ENCODE peak calls at places on chromosome 22, in five cellular contexts. I is CD4-positive, alpha-beta T cell; Z is Caco-2; H is stomach; G is aorta. O is an unnamed sample. For H3K9me3, the result is how much of the 10 kb centered on the place peaks cover.

GRCh38 chr22:25161017-25161915 is 38.4 kb upstream of the CRYBB3 start:
- DNase-seq in H (no peak), Z (no peak), G (no peak), I (no peak), O (no peak)

GRCh38 chr22:24706732-24707476 is 67.6 kb downstream of the PIWIL3 start:
- DNase-seq in Z (no peak), I (no peak), H (no peak), G (no peak), O (no peak)

GRCh38 chr22:31206896-31207687 is 5.0 kb upstream of the LIMK2 start:
- DNase-seq in I (no peak), G (no peak), H (peak), Z (peak), O (no peak)

GRCh38 chr22:42691440-42691839 is 29.2 kb downstream of the A4GALT start:
- DNase-seq in I (no peak), Z (no peak), H (no peak), G (no peak), O (no peak)

GRCh38 chr22:41983516-41983915 is 14.3 kb downstream of the SEPTIN3 start:
- DNase-seq in H (no peak), I (no peak), G (no peak), Z (no peak), O (no peak)

GRCh38 chr22:39800790-39801540 is 92.6 kb downstream of the ENTHD1 start:
- DNase-seq in I (no peak), G (no peak), Z (no peak), H (no peak), O (no peak)

GRCh38 chr22:30398685-30399680 is 2.2 kb downstream of the SEC14L2 start:
- DNase-seq in G (no peak), H (no peak), I (no peak), Z (no peak), O (no peak)

GRCh38 chr22:23720855-23721254 is 30.0 kb downstream of the RGL4 start:
- DNase-seq in G (no peak), Z (no peak), I (no peak), H (no peak), O (no peak)

GRCh38 chr22:27460596-27461347 is 340.8 kb downstream of the MN1 start:
- DNase-seq in H (no peak), Z (no peak), G (peak), I (no peak), O (no peak)

GRCh38 chr22:41023299-41023623 is 69.1 kb upstream of the EP300 start:
- DNase-seq in G (no peak), H (no peak), Z (no peak), I (no peak), O (no peak)

GRCh38 chr22:40805699-40806203 is 13.4 kb downstream of the SLC25A17 start:
- DNase-seq in Z (no peak), G (no peak), H (no peak), I (no peak), O (no peak)

GRCh38 chr22:20127318-20127868 is 4.2 kb upstream of the ZDHHC8 start:
- DNase-seq in I (no peak), G (no peak), Z (no peak), H (no peak), O (no peak)

GRCh38 chr22:23889620-23890019 is 4.6 kb upstream of the MIF start:
- DNase-seq in G (no peak), Z (no peak), H (peak), I (no peak), O (no peak)

GRCh38 chr22:32204856-32205722 is at the start of gene RFPL2:
- DNase-seq in G (no peak), Z (peak), H (no peak), I (peak), O (peak)

GRCh38 chr22:23834830-23835772 is 3.7 kb downstream of the DERL3 start:
- DNase-seq in H (peak), I (no peak), G (peak), Z (no peak), O (no peak)

GRCh38 chr22:25753252-25753651 is 11.3 kb downstream of the MYO18B start:
- DNase-seq in I (no peak), Z (no peak), G (no peak), H (no peak), O (no peak)

GRCh38 chr22:33380789-33381530 is 322.8 kb upstream of the SYN3 start:
- DNase-seq in Z (no peak), I (no peak), G (no peak), H (no peak), O (no peak)

GRCh38 chr22:36293606-36294292 is 40.8 kb downstream of the APOL1 start:
- DNase-seq in Z (no peak), G (peak), I (no peak), H (no peak), O (no peak)
- H3K9me3 ChIP-seq in Z (under half), G (under half), I (under half), H (under half), O (under half)

DNA sequence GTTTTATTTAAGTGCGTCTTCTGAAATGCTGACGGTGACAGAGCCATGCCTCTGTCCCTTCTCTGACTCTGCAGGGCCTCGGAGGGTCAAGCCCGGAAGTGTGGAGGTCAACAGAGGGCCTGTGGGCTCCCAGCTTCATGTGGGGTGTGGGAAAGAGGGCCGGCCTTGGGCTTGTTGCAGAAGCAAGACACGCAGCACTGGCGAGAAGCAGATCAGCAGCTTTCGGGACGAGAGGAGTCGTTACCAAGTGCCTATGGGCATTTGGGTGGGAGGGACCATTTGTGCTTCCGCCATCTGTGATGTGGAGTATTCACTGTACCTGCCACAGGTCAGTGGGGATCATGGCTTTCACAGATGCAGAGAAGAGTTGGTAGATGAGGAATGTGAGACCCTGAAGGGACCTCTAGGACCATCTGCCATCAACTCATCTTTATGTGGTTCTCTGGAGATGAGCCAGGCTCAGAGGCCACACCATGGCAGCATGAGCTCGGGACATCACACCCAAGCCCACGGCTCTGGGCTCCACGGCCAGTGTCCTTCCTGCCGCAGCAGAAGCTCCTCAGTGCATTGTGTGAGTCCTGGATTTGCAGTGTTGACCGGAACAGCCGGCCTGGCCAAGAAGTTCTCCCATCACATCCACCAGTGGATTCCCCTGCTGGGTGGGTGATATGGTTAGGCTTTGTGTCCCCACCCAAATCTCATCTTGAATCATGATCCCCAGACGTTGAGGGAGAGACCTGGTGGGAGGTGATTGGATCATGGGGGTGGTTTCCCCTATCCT is 590.7 kb downstream of the TBC1D22A start:
- DNase-seq in H (peak), Z (no peak), I (no peak), G (no peak), O (no peak)
- H3K9me3 ChIP-seq in H (under half), Z (under half), I (under half), G (under half), O (under half)

DNA sequence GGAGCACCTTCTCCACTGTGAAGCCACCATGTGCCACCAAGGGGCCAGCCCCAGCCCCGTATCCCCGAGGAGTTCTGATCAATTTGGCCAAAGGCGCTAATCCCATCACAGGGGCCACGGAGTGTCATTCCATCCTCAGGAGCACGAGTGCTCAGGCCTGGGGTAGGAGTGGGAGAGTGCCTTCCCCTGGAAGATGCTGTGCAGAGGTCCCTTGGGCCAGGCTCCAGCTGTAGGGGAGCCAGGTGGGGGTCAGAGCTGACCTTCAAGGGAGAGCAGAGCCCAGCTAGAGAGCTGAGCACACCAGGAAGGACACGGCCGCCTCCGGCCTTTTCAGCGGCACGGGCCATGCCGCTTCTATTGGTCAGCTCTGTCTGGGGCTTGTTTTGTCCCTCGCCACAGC is 1459.9 kb downstream of the BRD1 start:
- DNase-seq in I (no peak), Z (no peak), H (no peak), G (no peak), O (no peak)
- H3K9me3 ChIP-seq in I (under half), Z (under half), H (under half), G (under half), O (under half)

DNA sequence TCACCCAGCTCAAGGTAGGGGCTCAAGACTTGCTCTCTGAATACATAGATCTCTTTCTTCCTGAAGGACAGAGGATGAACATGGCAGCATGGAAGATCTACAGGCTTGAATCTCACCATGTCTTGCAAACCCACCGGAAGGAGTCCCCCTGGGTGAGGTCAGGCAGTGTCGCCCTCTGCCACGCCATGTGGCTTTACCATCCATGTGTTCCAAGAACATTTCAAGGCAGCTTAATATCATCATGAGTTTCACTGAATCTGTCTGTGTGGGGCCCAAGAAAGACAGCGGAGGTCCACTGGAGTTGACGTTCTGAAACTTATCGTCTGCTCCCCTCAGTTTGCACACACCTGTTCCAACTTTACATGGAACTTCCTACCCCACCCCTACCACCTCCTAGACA is 1202.6 kb downstream of the TBC1D22A start:
- DNase-seq in Z (no peak), I (no peak), G (no peak), H (no peak), O (no peak)
- H3K9me3 ChIP-seq in Z (under half), I (under half), G (under half), H (under half), O (under half)

GRCh38 chr22:49887716-49888115 is 30.5 kb downstream of the ALG12 start:
- DNase-seq in I (no peak), H (no peak), G (no peak), Z (no peak), O (no peak)

GRCh38 chr22:49885281-49885680 is 31.6 kb downstream of the ZBED4 start:
- DNase-seq in I (no peak), H (no peak), G (no peak), Z (no peak), O (no peak)

GRCh38 chr22:49887074-49887471 is 31.2 kb downstream of the ALG12 start:
- DNase-seq in G (no peak), H (no peak), I (no peak), Z (no peak), O (no peak)

GRCh38 chr22:49885881-49886280 is 32.2 kb downstream of the ZBED4 start:
- DNase-seq in G (no peak), I (no peak), H (no peak), Z (no peak), O (no peak)

GRCh38 chr22:49886346-49887073 is 31.7 kb downstream of the ALG12 start:
- DNase-seq in I (no peak), G (no peak), H (no peak), Z (no peak), O (no peak)
- H3K9me3 ChIP-seq in I (under half), G (under half), H (under half), Z (under half), O (under half)

DNA sequence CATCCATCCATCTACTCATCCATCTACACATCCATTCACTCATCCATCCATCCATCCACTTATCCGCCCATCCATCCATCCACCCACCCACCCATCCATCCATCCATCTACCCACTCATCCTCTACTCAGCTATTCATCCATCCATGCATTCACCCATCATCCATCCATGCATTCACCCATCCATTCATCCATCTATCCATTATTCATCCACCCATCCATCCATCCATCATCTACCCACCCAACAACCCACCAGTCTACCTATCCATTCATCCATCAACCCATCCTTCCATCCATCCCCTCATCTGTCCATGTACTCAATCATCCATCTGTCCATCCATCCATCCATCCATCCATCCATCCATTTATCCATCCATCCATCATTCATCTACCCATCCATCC is 972.7 kb downstream of the BRD1 start:
- DNase-seq in I (no peak), Z (no peak), G (no peak), H (no peak), O (no peak)
- H3K9me3 ChIP-seq in I (under half), Z (under half), G (under half), H (under half), O (under half)

GRCh38 chr22:44615602-44616180 is 86.3 kb upstream of the PRR5 start:
- DNase-seq in G (no peak), H (no peak), I (no peak), Z (no peak), O (no peak)
- H3K9me3 ChIP-seq in G (under half), H (under half), I (under half), Z (under half), O (under half)

GRCh38 chr22:47458348-47458747 is 695.9 kb downstream of the TBC1D22A start:
- DNase-seq in H (no peak), I (no peak), G (no peak), Z (no peak), O (no peak)
- H3K9me3 ChIP-seq in H (under half), I (under half), G (under half), Z (under half), O (under half)

DNA sequence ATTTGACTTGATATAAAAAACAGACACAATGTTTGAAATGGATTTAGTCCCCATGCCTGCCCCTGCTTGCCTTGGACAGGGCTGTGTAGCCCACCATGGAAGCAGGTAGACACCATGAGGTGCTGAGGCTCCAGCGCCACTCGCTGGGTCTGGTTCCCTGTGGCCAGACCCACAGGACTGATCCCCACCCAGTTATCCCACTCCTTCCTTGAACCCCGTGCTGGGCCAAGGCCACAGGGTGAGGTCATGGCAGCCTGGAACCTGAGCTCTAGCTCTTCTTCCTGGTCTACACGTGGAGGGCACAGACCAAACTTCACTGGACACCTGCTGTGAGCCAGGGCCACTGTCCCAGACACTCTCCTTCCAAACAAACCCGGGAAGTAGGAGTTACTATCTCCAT is 42.5 kb downstream of the GAB4 start:
- DNase-seq in I (no peak), H (no peak), Z (no peak), G (peak), O (no peak)
- H3K9me3 ChIP-seq in I (under half), H (under half), Z (under half), G (under half), O (under half)

GRCh38 chr22:16987822-16988221 is 20.2 kb downstream of the GAB4 start:
- DNase-seq in Z (no peak), H (no peak), I (no peak), G (no peak), O (no peak)
- H3K9me3 ChIP-seq in Z (under half), H (under half), I (under half), G (under half), O (under half)